ENCODE peak calls at places on chromosomes 5 and 9, in five cellular contexts. K, M, S, R and C are unnamed samples.
A peak's percentile ranks its signal among the peaks of the same experiment; 100 is the strongest.

GRCh38 chr5:178677429-178677828 is 50.6 kb upstream of the CLK4 start:
- DNase-seq in S (no peak), R (no peak), K (no peak), M (no peak), C (no peak)

GRCh38 chr9:115691686-115692085 is 461.9 kb upstream of the PAPPA start:
- DNase-seq in S (peak; percentile 14), R (no peak), K (no peak), M (no peak), C (peak; percentile 22)

GRCh38 chr5:164860896-164861295 is 1355.5 kb downstream of the MAT2B start:
- DNase-seq in M (no peak), S (no peak), R (no peak), K (no peak), C (no peak)

GRCh38 chr9:109030426-109030825 is 17.1 kb upstream of the CTNNAL1 start:
- DNase-seq in R (no peak), S (no peak), K (no peak), M (no peak), C (no peak)

GRCh38 chr5:179619776-179620175 is 3.7 kb downstream of the HNRNPH1 start:
- DNase-seq in R (no peak), S (no peak), K (no peak), M (no peak), C (no peak)

GRCh38 chr9:3343671-3344070 is 182.1 kb downstream of the RFX3 start:
- DNase-seq in R (no peak), K (no peak), S (no peak), M (no peak), C (no peak)

GRCh38 chr5:33933723-33934544 is 2.3 kb upstream of the RXFP3 start:
- DNase-seq in K (no peak), S (no peak), R (no peak), M (peak; percentile 69), C (no peak)

GRCh38 chr9:114627553-114627952 is 16.5 kb downstream of the TMEM268 start:
- DNase-seq in K (no peak), M (no peak), R (no peak), S (no peak), C (no peak)

GRCh38 chr9:78280982-78281668 is 15.8 kb upstream of the PSAT1 start:
- DNase-seq in S (peak; percentile 71), K (peak; percentile 43), R (peak; percentile 85), M (peak; percentile 55), C (peak; percentile 89)

GRCh38 chr5:15835514-15835913 is 335.5 kb downstream of the FBXL7 start:
- DNase-seq in M (peak; percentile 6), S (no peak), R (no peak), K (no peak), C (no peak)

GRCh38 chr9:120413121-120414048 is 166.6 kb downstream of the CDK5RAP2 start:
- DNase-seq in S (no peak), K (no peak), M (no peak), R (no peak), C (no peak)

GRCh38 chr9:122835313-122835731 is 6.9 kb upstream of the PDCL start:
- DNase-seq in M (no peak), R (no peak), K (no peak), S (no peak), C (no peak)

GRCh38 chr9:33921967-33922895 is 105.3 kb downstream of the UBE2R2 start:
- DNase-seq in R (no peak), S (peak; percentile 31), K (no peak), M (peak; percentile 28), C (no peak)

GRCh38 chr5:94830520-94830919 is 212.1 kb downstream of the SLF1 start:
- DNase-seq in M (no peak), S (no peak), K (no peak), R (no peak), C (no peak)
- TF ChIP-seq CTCF in M (peak; percentile 63), S (peak; percentile 19), K (no peak), R (no peak), C (peak; percentile 21)

DNA sequence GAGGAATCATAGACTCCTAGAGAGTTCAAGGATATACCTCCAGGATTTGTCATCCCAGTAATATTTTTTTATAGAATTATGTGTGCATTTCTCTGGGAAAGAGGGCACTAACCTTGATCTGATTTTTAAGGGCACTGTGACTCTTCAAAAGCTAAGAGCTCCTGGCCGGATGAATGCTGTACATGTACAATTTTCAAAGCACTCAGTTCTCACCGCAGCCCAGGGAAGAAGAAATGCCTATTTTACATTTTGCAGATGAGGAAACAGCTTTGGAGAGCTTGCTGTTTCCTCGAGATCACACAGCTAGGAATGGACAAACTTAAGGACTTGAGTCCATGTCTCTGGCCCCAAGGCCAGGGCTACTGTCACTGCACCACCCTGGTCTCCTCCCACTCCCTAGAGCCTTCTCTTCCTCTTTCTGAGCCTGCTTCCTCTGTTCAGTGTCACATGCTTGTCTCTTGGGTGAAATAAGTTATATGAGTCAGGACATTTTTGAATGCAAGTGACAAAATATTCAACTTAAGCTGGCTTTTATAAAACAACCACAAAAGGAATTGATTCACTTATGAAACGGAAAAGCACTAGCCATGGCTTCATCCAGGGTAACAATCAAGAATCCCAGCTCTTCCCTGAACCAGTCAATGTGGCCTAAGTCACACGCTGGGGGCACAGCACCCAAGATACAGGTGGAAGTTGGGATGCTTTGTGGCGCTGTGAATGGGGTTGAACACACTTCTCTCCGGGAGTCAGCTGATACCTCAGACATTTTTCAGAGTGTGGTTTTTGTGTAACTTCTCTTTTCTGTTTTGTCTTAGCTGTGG is 45.6 kb upstream of the TGFBR1 start:
- DNase-seq in R (no peak), S (no peak), M (no peak), K (peak; percentile 27), C (no peak)
- H3K4me3 ChIP-seq in R (no peak overlapping the region), S (no peak overlapping the region), M (no peak overlapping the region), K (no peak overlapping the region), C (no peak overlapping the region)

GRCh38 chr5:103973669-103974068 is 411.1 kb upstream of the NUDT12 start:
- DNase-seq in R (no peak), K (no peak), M (no peak), S (no peak), C (no peak)
- TF ChIP-seq CTCF in R (no peak), K (no peak), M (peak; percentile 50), S (no peak), C (peak; percentile 28)

GRCh38 chr9:88653926-88654325 is 118.9 kb downstream of the NXNL2 start:
- DNase-seq in M (peak; percentile 12), S (no peak), K (no peak), R (no peak), C (peak; percentile 47)

GRCh38 chr9:88657893-88658292 is 122.9 kb downstream of the NXNL2 start:
- DNase-seq in S (no peak), R (no peak), K (no peak), M (peak; percentile 77), C (no peak)

GRCh38 chr9:88651682-88652633 is 117.0 kb downstream of the NXNL2 start:
- DNase-seq in R (peak; percentile 90), M (peak; percentile 100), K (peak; percentile 65), S (peak; percentile 67), C (peak; percentile 94)

GRCh38 chr9:88658311-88658822 is 123.4 kb downstream of the NXNL2 start:
- DNase-seq in R (peak; percentile 69), M (peak; percentile 48), S (peak; percentile 20), K (peak; percentile 29), C (no peak)

GRCh38 chr9:88652876-88653275 is 117.9 kb downstream of the NXNL2 start:
- DNase-seq in K (no peak), S (no peak), R (no peak), M (no peak), C (no peak)
- H3K4me3 ChIP-seq in K (no peak overlapping the region), S (no peak overlapping the region), R (no peak overlapping the region), M (no peak overlapping the region), C (no peak overlapping the region)

DNA sequence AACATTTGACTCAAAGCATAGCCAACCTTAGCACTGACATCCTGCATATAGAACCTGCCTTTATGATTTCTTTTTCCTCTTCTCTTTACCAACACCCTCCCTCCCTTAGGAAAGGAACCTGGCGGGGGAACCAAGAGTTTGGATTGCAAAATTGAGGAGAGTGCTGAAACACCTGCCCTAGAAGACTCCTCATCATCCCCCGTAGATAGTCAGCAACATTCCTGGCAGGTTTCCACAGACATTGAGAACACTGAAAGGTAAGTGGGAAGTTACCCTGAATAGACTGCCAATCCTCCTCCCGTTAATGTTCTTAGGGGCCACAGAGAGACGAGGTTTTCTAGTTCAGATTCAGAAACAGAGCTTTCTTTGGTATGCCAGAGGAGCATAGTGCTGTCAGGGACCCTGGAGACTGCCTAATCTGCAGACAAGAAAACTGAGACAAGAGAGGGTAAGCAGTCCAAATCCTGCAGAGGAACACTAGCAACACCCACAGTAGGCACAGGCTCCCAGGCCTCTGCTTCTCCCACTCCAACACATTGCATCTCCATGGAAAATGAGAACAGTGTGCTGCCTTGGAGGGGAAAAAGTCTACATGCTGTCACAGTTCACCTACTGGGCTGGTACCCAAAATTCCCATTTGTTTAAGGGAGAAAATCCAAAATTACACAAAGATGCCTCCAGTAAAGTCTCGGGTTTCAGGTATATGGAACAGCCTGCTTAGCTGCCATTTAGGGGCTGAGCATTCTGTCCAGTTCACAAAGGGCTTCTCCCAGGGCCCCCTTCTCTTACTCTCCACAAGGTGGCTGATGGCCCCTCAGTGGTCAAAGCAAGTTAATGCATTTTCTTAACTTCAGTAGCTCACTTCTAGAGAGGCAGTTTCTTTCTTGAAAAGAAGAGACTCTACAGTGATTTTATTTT is 89.0 kb downstream of the RGS7BP start:
- DNase-seq in M (no peak), S (peak; percentile 50), R (no peak), K (no peak), C (no peak)
- TF ChIP-seq CTCF in M (peak; percentile 63), S (peak; percentile 41), R (peak; percentile 30), K (no peak), C (peak; percentile 35)